ENCODE peak calls at places on chromosomes 2 and 18, in ten cellular contexts. One of them, this sample, is unnamed.
A peak's percentile ranks its signal among the peaks of the same experiment; 100 is the strongest.

GRCh38 chr2:56476509-56477071 is 292.8 kb downstream of the CCDC85A start:
- DNase-seq in SHP77: no peak
- DNase-seq in IMR-90: no peak
- DNase-seq in T-helper 1 cell: no peak
- DNase-seq in tibial artery: no peak
- DNase-seq in T-helper 17 cell: no peak
- DNase-seq in CD8-positive, alpha-beta T cell: no peak
- DNase-seq in NCI-H1092: no peak
- DNase-seq in HuH-7.5: no peak
- DNase-seq in NCI-H1105 treated with DMSO at 0.1 percent for 48 hours: peak; percentile 93
- DNase-seq in this sample: no peak

GRCh38 chr2:166651080-166651675 is 157.1 kb upstream of the SCN7A start:
- DNase-seq in NCI-H1092: no peak
- DNase-seq in tibial artery: no peak
- DNase-seq in IMR-90: peak; percentile 83
- DNase-seq in T-helper 1 cell: no peak
- DNase-seq in NCI-H1105 treated with DMSO at 0.1 percent for 48 hours: no peak
- DNase-seq in SHP77: no peak
- DNase-seq in T-helper 17 cell: no peak
- DNase-seq in HuH-7.5: no peak
- DNase-seq in CD8-positive, alpha-beta T cell: no peak
- DNase-seq in this sample: no peak

GRCh38 chr2:23619941-23620340 is 235.0 kb downstream of the KLHL29 start:
- DNase-seq in NCI-H1092: no peak
- DNase-seq in T-helper 1 cell: no peak
- DNase-seq in tibial artery: no peak
- DNase-seq in T-helper 17 cell: no peak
- DNase-seq in NCI-H1105 treated with DMSO at 0.1 percent for 48 hours: no peak
- DNase-seq in HuH-7.5: no peak
- DNase-seq in SHP77: no peak
- DNase-seq in CD8-positive, alpha-beta T cell: no peak
- DNase-seq in IMR-90: no peak
- DNase-seq in this sample: no peak

GRCh38 chr18:10142496-10143160 is 228.8 kb downstream of the VAPA start:
- DNase-seq in SHP77: no peak
- DNase-seq in HuH-7.5: no peak
- DNase-seq in IMR-90: peak; percentile 31
- DNase-seq in tibial artery: no peak
- DNase-seq in T-helper 17 cell: no peak
- DNase-seq in NCI-H1092: no peak
- DNase-seq in NCI-H1105 treated with DMSO at 0.1 percent for 48 hours: no peak
- DNase-seq in T-helper 1 cell: no peak
- DNase-seq in CD8-positive, alpha-beta T cell: no peak
- DNase-seq in this sample: peak; percentile 81

GRCh38 chr2:197426723-197427122 is 8.1 kb downstream of the SF3B1 start:
- DNase-seq in tibial artery: no peak
- DNase-seq in CD8-positive, alpha-beta T cell: no peak
- DNase-seq in HuH-7.5: no peak
- DNase-seq in SHP77: no peak
- DNase-seq in IMR-90: no peak
- DNase-seq in NCI-H1105 treated with DMSO at 0.1 percent for 48 hours: no peak
- DNase-seq in NCI-H1092: no peak
- DNase-seq in T-helper 1 cell: no peak
- DNase-seq in T-helper 17 cell: no peak
- DNase-seq in this sample: no peak

GRCh38 chr2:172280820-172281454 is 146.4 kb upstream of the ITGA6 start:
- DNase-seq in CD8-positive, alpha-beta T cell: no peak
- DNase-seq in NCI-H1092: no peak
- DNase-seq in T-helper 17 cell: no peak
- DNase-seq in SHP77: no peak
- DNase-seq in NCI-H1105 treated with DMSO at 0.1 percent for 48 hours: no peak
- DNase-seq in tibial artery: no peak
- DNase-seq in IMR-90: no peak
- DNase-seq in T-helper 1 cell: no peak
- DNase-seq in HuH-7.5: no peak
- DNase-seq in this sample: no peak

GRCh38 chr18:8982416-8983183 is 119.9 kb upstream of the NDUFV2 start:
- DNase-seq in tibial artery: no peak
- DNase-seq in T-helper 1 cell: no peak
- DNase-seq in NCI-H1092: no peak
- DNase-seq in NCI-H1105 treated with DMSO at 0.1 percent for 48 hours: peak; percentile 5
- DNase-seq in HuH-7.5: peak; percentile 40
- DNase-seq in CD8-positive, alpha-beta T cell: no peak
- DNase-seq in IMR-90: peak; percentile 74
- DNase-seq in SHP77: peak; percentile 49
- DNase-seq in T-helper 17 cell: no peak
- DNase-seq in this sample: peak; percentile 81

GRCh38 chr2:144495227-144495933 is 24.5 kb downstream of the ZEB2 start:
- DNase-seq in tibial artery: no peak
- DNase-seq in HuH-7.5: no peak
- DNase-seq in SHP77: no peak
- DNase-seq in T-helper 17 cell: no peak
- DNase-seq in IMR-90: no peak
- DNase-seq in NCI-H1105 treated with DMSO at 0.1 percent for 48 hours: no peak
- DNase-seq in NCI-H1092: no peak
- DNase-seq in T-helper 1 cell: no peak
- DNase-seq in CD8-positive, alpha-beta T cell: no peak
- DNase-seq in this sample: peak; percentile 40

GRCh38 chr2:126891681-126892500 is 6.8 kb upstream of the TEX51 start:
- DNase-seq in CD8-positive, alpha-beta T cell: peak; percentile 36
- DNase-seq in HuH-7.5: no peak
- DNase-seq in T-helper 1 cell: no peak
- DNase-seq in SHP77: no peak
- DNase-seq in tibial artery: peak; percentile 50
- DNase-seq in NCI-H1105 treated with DMSO at 0.1 percent for 48 hours: no peak
- DNase-seq in T-helper 17 cell: no peak
- DNase-seq in NCI-H1092: no peak
- DNase-seq in IMR-90: no peak
- DNase-seq in this sample: no peak

GRCh38 chr2:190344275-190344827 is 962 bp downstream of the INPP1 start:
- DNase-seq in HuH-7.5: peak; percentile 59
- DNase-seq in tibial artery: no peak
- DNase-seq in T-helper 1 cell: no peak
- DNase-seq in T-helper 17 cell: no peak
- DNase-seq in IMR-90: no peak
- DNase-seq in NCI-H1092: peak; percentile 43
- DNase-seq in CD8-positive, alpha-beta T cell: no peak
- DNase-seq in SHP77: peak; percentile 54
- DNase-seq in NCI-H1105 treated with DMSO at 0.1 percent for 48 hours: peak; percentile 49
- DNase-seq in this sample: no peak

GRCh38 chr2:231691251-231691772 is 17.0 kb upstream of the PTMA start:
- DNase-seq in SHP77: no peak
- DNase-seq in IMR-90: no peak
- DNase-seq in HuH-7.5: no peak
- DNase-seq in T-helper 1 cell: no peak
- DNase-seq in CD8-positive, alpha-beta T cell: no peak
- DNase-seq in tibial artery: no peak
- DNase-seq in NCI-H1092: no peak
- DNase-seq in T-helper 17 cell: no peak
- DNase-seq in NCI-H1105 treated with DMSO at 0.1 percent for 48 hours: no peak
- DNase-seq in this sample: no peak

GRCh38 chr2:130303142-130303541 is 39.6 kb upstream of the IMP4 start:
- DNase-seq in HuH-7.5: no peak
- DNase-seq in T-helper 1 cell: no peak
- DNase-seq in tibial artery: no peak
- DNase-seq in T-helper 17 cell: no peak
- DNase-seq in CD8-positive, alpha-beta T cell: no peak
- DNase-seq in SHP77: no peak
- DNase-seq in NCI-H1092: no peak
- DNase-seq in NCI-H1105 treated with DMSO at 0.1 percent for 48 hours: no peak
- DNase-seq in IMR-90: no peak
- DNase-seq in this sample: no peak

GRCh38 chr2:132583666-132584360 is 86.2 kb downstream of the LYPD1 start:
- DNase-seq in T-helper 1 cell: no peak
- DNase-seq in tibial artery: no peak
- DNase-seq in T-helper 17 cell: no peak
- DNase-seq in NCI-H1105 treated with DMSO at 0.1 percent for 48 hours: no peak
- DNase-seq in HuH-7.5: no peak
- DNase-seq in NCI-H1092: no peak
- DNase-seq in SHP77: no peak
- DNase-seq in IMR-90: no peak
- DNase-seq in CD8-positive, alpha-beta T cell: no peak
- DNase-seq in this sample: no peak

GRCh38 chr18:34977787-34978532 is 63.3 kb upstream of the MAPRE2 start:
- DNase-seq in tibial artery: no peak
- DNase-seq in T-helper 1 cell: peak; percentile 4
- DNase-seq in IMR-90: peak; percentile 6
- DNase-seq in HuH-7.5: no peak
- DNase-seq in T-helper 17 cell: no peak
- DNase-seq in NCI-H1092: peak; percentile 43
- DNase-seq in NCI-H1105 treated with DMSO at 0.1 percent for 48 hours: peak; percentile 47
- DNase-seq in CD8-positive, alpha-beta T cell: peak; percentile 75
- DNase-seq in SHP77: peak; percentile 68
- DNase-seq in this sample: peak; percentile 55

GRCh38 chr18:79521806-79522205 is 126.1 kb downstream of the NFATC1 start:
- DNase-seq in IMR-90: no peak
- DNase-seq in tibial artery: peak; percentile 12
- DNase-seq in CD8-positive, alpha-beta T cell: no peak
- DNase-seq in NCI-H1092: no peak
- DNase-seq in NCI-H1105 treated with DMSO at 0.1 percent for 48 hours: no peak
- DNase-seq in T-helper 17 cell: no peak
- DNase-seq in HuH-7.5: no peak
- DNase-seq in SHP77: no peak
- DNase-seq in T-helper 1 cell: no peak
- DNase-seq in this sample: no peak

GRCh38 chr2:22821458-22821857 is 563.5 kb upstream of the KLHL29 start:
- DNase-seq in CD8-positive, alpha-beta T cell: no peak
- DNase-seq in NCI-H1105 treated with DMSO at 0.1 percent for 48 hours: no peak
- DNase-seq in tibial artery: no peak
- DNase-seq in IMR-90: no peak
- DNase-seq in SHP77: no peak
- DNase-seq in T-helper 1 cell: no peak
- DNase-seq in NCI-H1092: no peak
- DNase-seq in HuH-7.5: no peak
- DNase-seq in T-helper 17 cell: no peak
- DNase-seq in this sample: no peak

GRCh38 chr2:190177249-190177648 is 114.7 kb upstream of the MSTN start:
- DNase-seq in CD8-positive, alpha-beta T cell: no peak
- DNase-seq in IMR-90: no peak
- DNase-seq in NCI-H1092: no peak
- DNase-seq in NCI-H1105 treated with DMSO at 0.1 percent for 48 hours: no peak
- DNase-seq in T-helper 1 cell: no peak
- DNase-seq in tibial artery: no peak
- DNase-seq in SHP77: no peak
- DNase-seq in HuH-7.5: no peak
- DNase-seq in T-helper 17 cell: no peak
- DNase-seq in this sample: no peak

GRCh38 chr18:50937183-50937582 is 30.7 kb upstream of the ELAC1 start:
- DNase-seq in T-helper 17 cell: no peak
- DNase-seq in NCI-H1092: no peak
- DNase-seq in IMR-90: no peak
- DNase-seq in HuH-7.5: no peak
- DNase-seq in tibial artery: no peak
- DNase-seq in T-helper 1 cell: no peak
- DNase-seq in NCI-H1105 treated with DMSO at 0.1 percent for 48 hours: no peak
- DNase-seq in SHP77: no peak
- DNase-seq in CD8-positive, alpha-beta T cell: no peak
- DNase-seq in this sample: no peak

GRCh38 chr2:78541088-78541450 is 484.4 kb upstream of the REG3G start:
- DNase-seq in HuH-7.5: no peak
- DNase-seq in SHP77: no peak
- DNase-seq in T-helper 1 cell: no peak
- DNase-seq in IMR-90: no peak
- DNase-seq in T-helper 17 cell: no peak
- DNase-seq in NCI-H1092: no peak
- DNase-seq in CD8-positive, alpha-beta T cell: no peak
- DNase-seq in NCI-H1105 treated with DMSO at 0.1 percent for 48 hours: peak; percentile 49
- DNase-seq in tibial artery: no peak
- DNase-seq in this sample: no peak

GRCh38 chr2:108363048-108363899 is 14.5 kb upstream of the SULT1C4 start:
- DNase-seq in T-helper 17 cell: no peak
- DNase-seq in NCI-H1092: no peak
- DNase-seq in SHP77: no peak
- DNase-seq in IMR-90: no peak
- DNase-seq in HuH-7.5: no peak
- DNase-seq in NCI-H1105 treated with DMSO at 0.1 percent for 48 hours: no peak
- DNase-seq in CD8-positive, alpha-beta T cell: no peak
- DNase-seq in T-helper 1 cell: no peak
- DNase-seq in tibial artery: no peak
- DNase-seq in this sample: no peak

GRCh38 chr2:207847807-207848544 is 78.3 kb upstream of the FZD5 start:
- DNase-seq in T-helper 1 cell: no peak
- DNase-seq in T-helper 17 cell: no peak
- DNase-seq in NCI-H1092: peak; percentile 59
- DNase-seq in IMR-90: peak; percentile 32
- DNase-seq in HuH-7.5: no peak
- DNase-seq in tibial artery: no peak
- DNase-seq in NCI-H1105 treated with DMSO at 0.1 percent for 48 hours: peak; percentile 87
- DNase-seq in SHP77: peak; percentile 65
- DNase-seq in CD8-positive, alpha-beta T cell: no peak
- DNase-seq in this sample: peak; percentile 28

GRCh38 chr2:152016175-152017120 is 82.4 kb downstream of the CACNB4 start:
- DNase-seq in CD8-positive, alpha-beta T cell: no peak
- DNase-seq in NCI-H1092: no peak
- DNase-seq in IMR-90: no peak
- DNase-seq in tibial artery: no peak
- DNase-seq in T-helper 1 cell: no peak
- DNase-seq in SHP77: no peak
- DNase-seq in T-helper 17 cell: no peak
- DNase-seq in NCI-H1105 treated with DMSO at 0.1 percent for 48 hours: no peak
- DNase-seq in HuH-7.5: no peak
- DNase-seq in this sample: no peak

GRCh38 chr2:37552339-37552738 is 119.1 kb downstream of the CDC42EP3 start:
- DNase-seq in NCI-H1105 treated with DMSO at 0.1 percent for 48 hours: no peak
- DNase-seq in NCI-H1092: no peak
- DNase-seq in CD8-positive, alpha-beta T cell: no peak
- DNase-seq in T-helper 1 cell: no peak
- DNase-seq in T-helper 17 cell: no peak
- DNase-seq in tibial artery: no peak
- DNase-seq in SHP77: no peak
- DNase-seq in IMR-90: no peak
- DNase-seq in HuH-7.5: no peak
- DNase-seq in this sample: no peak

GRCh38 chr2:222950886-222951285 is 90.0 kb downstream of the ACSL3 start:
- DNase-seq in HuH-7.5: no peak
- DNase-seq in NCI-H1105 treated with DMSO at 0.1 percent for 48 hours: no peak
- DNase-seq in NCI-H1092: no peak
- DNase-seq in T-helper 1 cell: no peak
- DNase-seq in tibial artery: no peak
- DNase-seq in IMR-90: peak; percentile 91
- DNase-seq in SHP77: peak; percentile 62
- DNase-seq in T-helper 17 cell: no peak
- DNase-seq in CD8-positive, alpha-beta T cell: no peak
- DNase-seq in this sample: peak; percentile 85

This sample was measured in GM23248.